ENCODE peak calls at places on chromosome 14, in four cellular contexts. One of them, this sample, is unnamed.

GRCh38 chr14:78104130-78104529 is 66.0 kb upstream of the NRXN3 start:
- DNase-seq in NT2/D1: no peak
- DNase-seq in transverse colon: no peak
- DNase-seq in body of pancreas: no peak
- DNase-seq in this sample: no peak

GRCh38 chr14:76603713-76604112 is 157.6 kb upstream of the VASH1 start:
- DNase-seq in NT2/D1: no peak
- DNase-seq in body of pancreas: no peak
- DNase-seq in transverse colon: no peak
- DNase-seq in this sample: no peak

GRCh38 chr14:100155049-100155621 is 4.3 kb downstream of the DEGS2 start:
- DNase-seq in transverse colon: peak; percentile 63
- DNase-seq in NT2/D1: peak; percentile 79
- DNase-seq in body of pancreas: no peak
- DNase-seq in this sample: peak; percentile 78

GRCh38 chr14:88791629-88792571 is 853 bp downstream of the EML5 start:
- DNase-seq in transverse colon: peak; percentile 25
- DNase-seq in body of pancreas: peak; percentile 21
- DNase-seq in NT2/D1: no peak
- DNase-seq in this sample: no peak

GRCh38 chr14:101185081-101185835 is 281.7 kb upstream of the RTL1 start:
- DNase-seq in transverse colon: no peak
- DNase-seq in body of pancreas: no peak
- DNase-seq in NT2/D1: no peak
- DNase-seq in this sample: no peak

GRCh38 chr14:75359098-75359497 is 68.7 kb upstream of the JDP2 start:
- DNase-seq in NT2/D1: no peak
- DNase-seq in transverse colon: no peak
- DNase-seq in body of pancreas: no peak
- DNase-seq in this sample: no peak

GRCh38 chr14:104519721-104520120 is 59.8 kb upstream of the C14orf180 start:
- DNase-seq in NT2/D1: no peak
- DNase-seq in body of pancreas: no peak
- DNase-seq in transverse colon: no peak
- DNase-seq in this sample: peak; percentile 52

GRCh38 chr14:100989924-100990323 is 86.4 kb upstream of the RTL1 start:
- DNase-seq in transverse colon: no peak
- DNase-seq in body of pancreas: no peak
- DNase-seq in NT2/D1: no peak
- DNase-seq in this sample: no peak

GRCh38 chr14:60647837-60648168 is 1.5 kb downstream of the SIX1 start:
- DNase-seq in transverse colon: no peak
- DNase-seq in NT2/D1: no peak
- DNase-seq in body of pancreas: no peak
- DNase-seq in this sample: no peak

GRCh38 chr14:41606249-41607118 is at the start of gene LRFN5:
- DNase-seq in body of pancreas: no peak
- DNase-seq in transverse colon: no peak
- DNase-seq in NT2/D1: no peak
- DNase-seq in this sample: no peak

GRCh38 chr14:72894623-72895378 is 900 bp upstream of the DPF3 start:
- DNase-seq in NT2/D1: no peak
- DNase-seq in body of pancreas: peak; percentile 33
- DNase-seq in transverse colon: peak; percentile 38
- DNase-seq in this sample: no peak

GRCh38 chr14:41558527-41558926 is 48.1 kb upstream of the LRFN5 start:
- DNase-seq in transverse colon: no peak
- DNase-seq in body of pancreas: no peak
- DNase-seq in NT2/D1: no peak
- DNase-seq in this sample: no peak

GRCh38 chr14:75049731-75050201 is 1.5 kb downstream of the MLH3 start:
- DNase-seq in transverse colon: no peak
- DNase-seq in body of pancreas: no peak
- DNase-seq in NT2/D1: no peak
- DNase-seq in this sample: no peak

GRCh38 chr14:63478024-63478423 is 65.2 kb downstream of the PPP2R5E start:
- DNase-seq in body of pancreas: no peak
- DNase-seq in NT2/D1: no peak
- DNase-seq in transverse colon: no peak
- DNase-seq in this sample: peak; percentile 69

GRCh38 chr14:75369506-75369905 is 58.3 kb upstream of the JDP2 start:
- DNase-seq in NT2/D1: no peak
- DNase-seq in transverse colon: no peak
- DNase-seq in body of pancreas: no peak
- DNase-seq in this sample: no peak

GRCh38 chr14:74963705-74964271 is 8.4 kb upstream of the PGF start:
- DNase-seq in NT2/D1: no peak
- DNase-seq in body of pancreas: no peak
- DNase-seq in transverse colon: no peak
- DNase-seq in this sample: no peak

GRCh38 chr14:95440951-95441350 is 75.5 kb downstream of the SYNE3 start:
- DNase-seq in NT2/D1: no peak
- DNase-seq in body of pancreas: no peak
- DNase-seq in transverse colon: no peak
- DNase-seq in this sample: no peak

GRCh38 chr14:47040490-47040889 is 388.9 kb upstream of the RPL10L start:
- DNase-seq in body of pancreas: no peak
- DNase-seq in NT2/D1: peak; percentile 16
- DNase-seq in transverse colon: no peak
- DNase-seq in this sample: no peak

GRCh38 chr14:61876362-61877049 is 114.3 kb downstream of the SNAPC1 start:
- DNase-seq in NT2/D1: no peak
- DNase-seq in transverse colon: no peak
- DNase-seq in body of pancreas: no peak
- DNase-seq in this sample: no peak

GRCh38 chr14:97350415-97350814 is 553.2 kb downstream of the VRK1 start:
- DNase-seq in body of pancreas: no peak
- DNase-seq in transverse colon: no peak
- DNase-seq in NT2/D1: no peak
- DNase-seq in this sample: no peak

GRCh38 chr14:34593740-34594375 is 36.1 kb downstream of the SNX6 start:
- DNase-seq in transverse colon: no peak
- DNase-seq in body of pancreas: no peak
- DNase-seq in NT2/D1: no peak
- DNase-seq in this sample: no peak

GRCh38 chr14:86665975-86666374 is 1136.0 kb downstream of the FLRT2 start:
- DNase-seq in body of pancreas: no peak
- DNase-seq in transverse colon: no peak
- DNase-seq in NT2/D1: no peak
- DNase-seq in this sample: no peak

GRCh38 chr14:95480109-95480886 is 36.2 kb downstream of the SYNE3 start:
- DNase-seq in transverse colon: peak; percentile 38
- DNase-seq in NT2/D1: no peak
- DNase-seq in body of pancreas: peak; percentile 34
- DNase-seq in this sample: no peak

GRCh38 chr14:53156238-53156637 is 3.1 kb upstream of the DDHD1 start:
- DNase-seq in transverse colon: no peak
- DNase-seq in NT2/D1: no peak
- DNase-seq in body of pancreas: no peak
- DNase-seq in this sample: no peak

GRCh38 chr14:23664207-23664885 is 28.2 kb downstream of the DHRS2 start:
- DNase-seq in body of pancreas: no peak
- DNase-seq in NT2/D1: no peak
- DNase-seq in transverse colon: no peak
- DNase-seq in this sample: no peak
- H3K4me1 ChIP-seq in body of pancreas: peaks cover 18% of the 10 kb centered on the region
- H3K4me1 ChIP-seq in NT2/D1: no peaks in the 10 kb centered on the region
- H3K4me1 ChIP-seq in transverse colon: no peaks in the 10 kb centered on the region
- H3K4me1 ChIP-seq in this sample: peaks cover 12% of the 10 kb centered on the region

DNA sequence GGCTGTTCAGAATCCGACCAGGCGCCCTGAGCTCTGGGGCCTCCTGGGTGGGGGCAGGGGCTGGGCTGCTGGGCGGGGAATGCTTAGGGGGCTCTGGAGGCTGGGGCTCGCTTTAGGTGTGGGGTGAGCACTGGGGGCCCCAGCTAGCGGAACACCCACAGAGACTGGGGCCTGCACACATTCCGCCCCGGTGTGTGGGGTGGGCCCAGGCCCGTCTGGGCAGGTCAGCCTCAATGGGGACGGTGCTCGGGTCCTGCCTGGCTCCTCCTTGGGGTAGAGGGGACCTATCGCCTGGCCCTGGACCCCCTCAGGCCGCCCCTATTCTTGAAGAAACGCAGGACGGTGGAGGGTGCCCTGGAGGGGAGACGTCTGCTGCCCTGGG is 364.8 kb downstream of the TMEM121 start:
- DNase-seq in body of pancreas: peak; percentile 3
- DNase-seq in transverse colon: no peak
- DNase-seq in NT2/D1: no peak
- DNase-seq in this sample: no peak
- H3K9me3 ChIP-seq in body of pancreas: no peaks in the 10 kb centered on the region
- H3K9me3 ChIP-seq in transverse colon: no peaks in the 10 kb centered on the region
- H3K9me3 ChIP-seq in NT2/D1: no peaks in the 10 kb centered on the region
- H3K9me3 ChIP-seq in this sample: no peaks in the 10 kb centered on the region

GRCh38 chr14:59254911-59255545 is 66.6 kb downstream of the DAAM1 start:
- DNase-seq in body of pancreas: no peak
- DNase-seq in transverse colon: no peak
- DNase-seq in NT2/D1: no peak
- DNase-seq in this sample: no peak
- H3K4me1 ChIP-seq in body of pancreas: peaks cover 33% of the 10 kb centered on the region
- H3K4me1 ChIP-seq in transverse colon: peaks cover 11% of the 10 kb centered on the region
- H3K4me1 ChIP-seq in NT2/D1: no peaks in the 10 kb centered on the region
- H3K4me1 ChIP-seq in this sample: peaks cover 23% of the 10 kb centered on the region

DNA sequence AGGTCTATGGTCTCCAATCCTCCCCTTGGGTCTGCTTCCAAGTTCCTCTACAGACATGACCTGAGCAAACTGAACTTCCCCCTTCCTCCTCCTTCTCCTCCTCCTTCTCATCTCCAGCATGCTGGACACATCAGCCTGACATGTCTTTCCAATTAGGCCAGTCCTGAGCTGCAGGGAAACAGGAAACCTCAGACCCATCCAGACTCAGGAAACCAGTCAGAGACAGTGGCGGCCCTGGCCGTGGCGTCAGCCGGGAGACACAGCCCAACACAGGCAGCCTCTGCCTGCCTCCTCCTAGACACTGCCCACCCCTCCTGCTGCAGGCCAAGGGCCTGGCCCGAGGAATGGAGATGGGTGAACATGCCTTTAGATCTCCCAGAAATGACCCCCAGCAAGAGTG is 468.8 kb downstream of the BCL11B start:
- DNase-seq in NT2/D1: no peak
- DNase-seq in body of pancreas: no peak
- DNase-seq in transverse colon: no peak
- DNase-seq in this sample: no peak
- H3K9me3 ChIP-seq in NT2/D1: no peaks in the 10 kb centered on the region
- H3K9me3 ChIP-seq in body of pancreas: no peaks in the 10 kb centered on the region
- H3K9me3 ChIP-seq in transverse colon: no peaks in the 10 kb centered on the region
- H3K9me3 ChIP-seq in this sample: no peaks in the 10 kb centered on the region

DNA sequence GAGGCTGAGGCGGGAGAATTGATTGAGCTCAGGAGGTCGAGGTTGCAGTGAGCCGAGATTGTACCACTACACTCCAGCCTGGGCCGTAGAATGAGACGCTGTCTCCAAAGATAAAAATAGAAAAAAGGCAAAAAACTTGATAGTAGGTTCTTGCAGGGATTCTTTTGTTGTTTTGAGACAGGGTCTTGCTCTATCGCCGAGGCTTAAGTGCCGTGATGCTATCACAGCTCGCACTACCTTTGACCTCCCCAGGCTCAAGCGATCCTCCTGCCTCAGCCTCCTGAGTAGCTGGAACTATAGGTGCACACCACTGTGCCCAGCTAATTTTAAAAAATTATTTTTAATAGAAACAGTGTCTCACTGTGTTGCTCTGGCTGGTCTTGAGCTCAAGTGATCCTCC is 4.7 kb downstream of the GOLGA5 start:
- DNase-seq in NT2/D1: no peak
- DNase-seq in body of pancreas: no peak
- DNase-seq in transverse colon: no peak
- DNase-seq in this sample: no peak
- H3K4me1 ChIP-seq in NT2/D1: no peaks in the 10 kb centered on the region
- H3K4me1 ChIP-seq in body of pancreas: peaks cover 42% of the 10 kb centered on the region
- H3K4me1 ChIP-seq in transverse colon: peaks cover 14% of the 10 kb centered on the region
- H3K4me1 ChIP-seq in this sample: peaks cover 26% of the 10 kb centered on the region

DNA sequence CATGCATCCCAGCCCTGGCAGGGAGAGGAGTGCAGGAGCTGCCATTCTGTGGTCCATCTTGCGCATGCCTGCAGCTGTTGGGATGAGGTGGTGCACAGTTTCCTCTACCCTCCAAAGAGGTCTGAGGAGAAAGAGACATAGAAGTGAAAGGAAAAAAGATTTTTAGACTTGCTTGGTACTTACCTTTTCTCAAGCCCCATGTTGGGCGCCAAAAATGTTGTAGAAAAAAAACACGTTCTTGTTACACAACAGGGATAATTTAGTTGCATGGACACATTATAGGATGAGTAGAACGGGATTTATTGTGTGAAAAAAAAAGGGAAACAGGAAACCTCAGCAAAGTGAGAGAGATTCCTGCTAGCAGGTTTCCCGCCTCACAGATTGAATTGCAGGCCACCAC is 244.4 kb upstream of the GARIN2 start:
- DNase-seq in NT2/D1: no peak
- DNase-seq in transverse colon: no peak
- DNase-seq in body of pancreas: no peak
- DNase-seq in this sample: peak; percentile 52
- H3K9me3 ChIP-seq in NT2/D1: peaks cover 42% of the 10 kb centered on the region
- H3K9me3 ChIP-seq in transverse colon: peaks cover 65% of the 10 kb centered on the region
- H3K9me3 ChIP-seq in body of pancreas: no peaks in the 10 kb centered on the region
- H3K9me3 ChIP-seq in this sample: peaks cover 38% of the 10 kb centered on the region